ENCODE peak calls at places on chromosome 18, in eight cellular contexts. J is neuronal stem cell, F is HCT116, G is astrocyte, S is pancreas, N is transverse colon, I is fibroblast of lung, V is esophagus squamous epithelium. H is an unnamed sample. For H3K9me3 and H3K4me1, the result is how much of the 10 kb centered on the place peaks cover.

GRCh38 chr18:54388203-54389142 is 30.8 kb downstream of the C18orf54 start:
- DNase-seq in J (no peak), F (peak), G (peak), S (no peak), N (peak), I (peak), V (no peak), H (peak)

GRCh38 chr18:22283397-22283796 is 114.0 kb downstream of the GATA6 start:
- DNase-seq in J (no peak), F (no peak), G (peak), S (no peak), N (no peak), I (peak), V (no peak), H (no peak)

GRCh38 chr18:9001209-9001608 is 101.3 kb upstream of the NDUFV2 start:
- DNase-seq in J (no peak), F (no peak), G (peak), S (no peak), N (no peak), I (peak), V (no peak), H (no peak)

GRCh38 chr18:39571511-39571910 is 2005.9 kb upstream of the CELF4 start:
- DNase-seq in J (no peak), F (no peak), G (no peak), S (no peak), N (no peak), I (peak), V (no peak), H (no peak)

GRCh38 chr18:66971951-66972350 is 368.1 kb upstream of the CDH19 start:
- DNase-seq in J (no peak), F (no peak), G (no peak), S (no peak), N (no peak), I (no peak), V (no peak), H (no peak)

GRCh38 chr18:63741769-63742168 is 33.4 kb upstream of the SERPINB7 start:
- DNase-seq in J (no peak), F (no peak), G (no peak), S (no peak), N (no peak), I (no peak), V (no peak), H (no peak)

GRCh38 chr18:54961016-54961423 is 1.8 kb upstream of the CCDC68 start:
- DNase-seq in J (no peak), F (no peak), G (no peak), S (no peak), N (no peak), I (no peak), V (no peak), H (no peak)

GRCh38 chr18:5456577-5457466 is 87.0 kb downstream of the EPB41L3 start:
- DNase-seq in J (peak), F (no peak), G (peak), S (no peak), N (no peak), I (peak), V (no peak), H (no peak)

GRCh38 chr18:24212939-24213338 is 74.1 kb downstream of the CABYR start:
- DNase-seq in J (no peak), F (peak), G (peak), S (no peak), N (no peak), I (peak), V (no peak), H (no peak)

GRCh38 chr18:23306842-23307241 is 146.2 kb upstream of the RIOK3 start:
- DNase-seq in J (no peak), F (no peak), G (no peak), S (no peak), N (no peak), I (no peak), V (no peak), H (no peak)

GRCh38 chr18:25289040-25289631 is 62.8 kb downstream of the ZNF521 start:
- DNase-seq in J (no peak), F (no peak), G (peak), S (no peak), N (no peak), I (peak), V (no peak), H (no peak)

GRCh38 chr18:76426738-76427305 is 68.2 kb downstream of the ZNF516 start:
- DNase-seq in J (peak), F (peak), G (no peak), S (no peak), N (peak), I (peak), V (no peak), H (peak)

GRCh38 chr18:76494541-76495403 is at the start of gene ZNF516:
- DNase-seq in J (peak), F (no peak), G (peak), S (peak), N (no peak), I (peak), V (no peak), H (no peak)

GRCh38 chr18:58788971-58789797 is 75.5 kb upstream of the ZNF532 start:
- DNase-seq in J (no peak), F (no peak), G (peak), S (no peak), N (no peak), I (peak), V (no peak), H (peak)

GRCh38 chr18:80012714-80013113 is 21.5 kb upstream of the RBFA start:
- DNase-seq in J (no peak), F (no peak), G (no peak), S (no peak), N (no peak), I (no peak), V (no peak), H (no peak)

GRCh38 chr18:512957-513356 is 12.5 kb upstream of the COLEC12 start:
- DNase-seq in J (no peak), F (no peak), G (no peak), S (no peak), N (no peak), I (no peak), V (no peak), H (no peak)

GRCh38 chr18:37673196-37673595 is 107.6 kb upstream of the CELF4 start:
- DNase-seq in J (no peak), F (no peak), G (no peak), S (no peak), N (no peak), I (no peak), V (no peak), H (no peak)

GRCh38 chr18:7677001-7677400 is 109.9 kb downstream of the PTPRM start:
- DNase-seq in J (no peak), F (no peak), G (no peak), S (no peak), N (no peak), I (no peak), V (no peak), H (no peak)

GRCh38 chr18:14769381-14769780 is 21.4 kb downstream of the ANKRD30B start:
- DNase-seq in J (no peak), F (no peak), G (no peak), S (no peak), N (no peak), I (no peak), V (no peak), H (no peak)

GRCh38 chr18:34773961-34774754 is 64.1 kb downstream of the DTNA start:
- DNase-seq in J (no peak), F (no peak), G (peak), S (peak), N (peak), I (peak), V (no peak), H (no peak)

GRCh38 chr18:34837769-34838194 is 127.7 kb downstream of the DTNA start:
- DNase-seq in J (no peak), F (no peak), G (peak), S (no peak), N (no peak), I (peak), V (no peak), H (no peak)

GRCh38 chr18:59822612-59823275 is 77.1 kb upstream of the PMAIP1 start:
- DNase-seq in J (no peak), F (no peak), G (no peak), S (no peak), N (no peak), I (no peak), V (no peak), H (no peak)

GRCh38 chr18:79926306-79926705 is 25.1 kb downstream of the SLC66A2 start:
- DNase-seq in J (no peak), F (no peak), G (no peak), S (peak), N (no peak), I (no peak), V (no peak), H (no peak)

GRCh38 chr18:73908323-73908722 is 239.3 kb downstream of the FBXO15 start:
- DNase-seq in J (peak), F (no peak), G (peak), S (no peak), N (no peak), I (peak), V (no peak), H (no peak)

GRCh38 chr18:35605686-35606417 is 24.3 kb downstream of the GALNT1 start:
- DNase-seq in J (no peak), F (no peak), G (no peak), S (no peak), N (no peak), I (peak), V (no peak), H (no peak)

GRCh38 chr18:70380915-70381896 is 92.4 kb downstream of the SOCS6 start:
- DNase-seq in J (peak), F (no peak), G (peak), S (no peak), N (peak), I (peak), V (no peak), H (peak)

GRCh38 chr18:23822590-23823385 is 133.5 kb downstream of the LAMA3 start:
- DNase-seq in J (no peak), F (no peak), G (peak), S (no peak), N (no peak), I (peak), V (no peak), H (no peak)

GRCh38 chr18:63553117-63553516 is 10.9 kb downstream of the SERPINB12 start:
- DNase-seq in J (no peak), F (peak), G (peak), S (no peak), N (no peak), I (peak), V (no peak), H (no peak)

GRCh38 chr18:76697441-76697901 is 124.9 kb upstream of the ZNF236 start:
- DNase-seq in J (no peak), F (no peak), G (peak), S (no peak), N (peak), I (peak), V (no peak), H (no peak)

GRCh38 chr18:41165625-41166024 is 789.4 kb upstream of the PIK3C3 start:
- DNase-seq in J (no peak), F (no peak), G (peak), S (no peak), N (no peak), I (peak), V (no peak), H (no peak)

GRCh38 chr18:72410399-72410798 is 133.7 kb downstream of the CBLN2 start:
- DNase-seq in J (no peak), F (no peak), G (peak), S (no peak), N (no peak), I (peak), V (no peak), H (no peak)

GRCh38 chr18:72409923-72410322 is 134.2 kb downstream of the CBLN2 start:
- DNase-seq in J (no peak), F (no peak), G (no peak), S (no peak), N (no peak), I (no peak), V (no peak), H (no peak)

DNA sequence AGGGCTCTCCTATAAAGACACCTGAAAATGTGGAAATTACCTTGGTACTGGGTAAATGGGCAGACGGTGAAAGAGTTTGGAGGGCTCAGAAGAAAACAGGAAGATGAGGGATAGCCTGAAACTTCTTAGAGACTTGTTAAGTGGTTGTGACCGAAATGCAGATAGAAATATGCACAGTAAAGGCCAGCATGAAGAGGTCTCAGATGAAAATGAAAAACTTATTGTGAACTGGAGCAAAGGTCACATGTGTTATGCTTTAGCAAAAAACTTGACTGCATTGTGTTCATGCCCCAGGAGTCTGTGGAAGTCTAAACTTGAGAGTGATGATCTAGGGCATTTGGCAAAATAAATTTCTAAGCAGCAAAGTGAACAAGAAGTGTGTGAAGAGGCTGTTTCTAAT is 137.1 kb downstream of the CBLN2 start:
- DNase-seq in J (no peak), F (no peak), G (no peak), S (no peak), N (no peak), I (no peak), V (no peak), H (no peak)
- H3K9me3 ChIP-seq in J (under half), F (under half), G (under half), S (under half), N (under half), I (under half), V (under half), H (under half)

DNA sequence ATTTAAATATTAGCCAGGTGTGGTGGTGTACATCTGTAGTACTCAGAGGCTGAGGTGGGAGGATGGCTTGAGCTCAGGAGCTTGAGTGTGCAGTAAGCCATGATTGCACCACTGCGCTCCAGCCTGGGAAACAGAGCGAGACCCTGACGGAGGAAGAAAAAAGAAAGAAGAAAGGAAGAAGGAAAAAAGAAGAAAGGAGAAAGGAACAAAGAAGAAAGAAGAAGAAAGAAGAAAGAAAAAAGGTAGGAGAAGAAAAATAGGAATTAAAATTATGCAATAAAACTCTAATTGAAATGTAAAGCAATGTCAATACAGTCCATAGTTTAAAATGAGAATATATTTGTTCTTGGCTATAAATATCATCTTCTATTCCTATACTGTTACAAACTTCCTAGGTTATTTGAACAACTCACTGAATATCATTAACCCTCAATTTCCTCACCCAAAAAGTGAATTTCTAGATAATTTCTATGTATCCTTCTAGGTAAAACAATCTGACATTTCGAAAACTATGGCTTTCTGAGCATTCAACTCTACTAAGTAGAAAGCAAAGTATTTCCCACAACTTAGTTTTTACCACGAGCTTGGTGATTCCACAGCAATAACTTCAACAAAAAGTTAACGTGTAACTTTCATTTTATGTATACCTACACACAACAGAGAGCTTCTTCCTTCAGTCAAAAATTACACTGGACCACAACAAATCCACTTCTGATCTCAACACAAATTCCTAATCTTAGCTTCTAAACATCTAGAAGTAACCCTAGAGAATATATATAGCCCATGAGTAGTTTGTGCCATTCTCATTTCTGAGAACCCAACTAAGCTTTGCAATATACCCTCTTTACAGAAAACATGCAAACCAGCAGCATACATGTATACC is 19.7 kb downstream of the LPIN2 start:
- DNase-seq in J (no peak), F (no peak), G (no peak), S (no peak), N (no peak), I (no peak), V (no peak), H (no peak)
- H3K4me1 ChIP-seq in J (under half), F (under half), G (under half), S (under half), N (under half), I (under half), V (under half), H (under half)

GRCh38 chr18:26574958-26575864 is 26.9 kb upstream of the KCTD1 start:
- DNase-seq in J (peak), F (no peak), G (peak), S (peak), N (peak), I (peak), V (no peak), H (peak)
- H3K4me3 ChIP-seq in J (peak), F (peak), G (peak), S (no peak), N (peak), I (peak), V (peak), H (peak)

DNA sequence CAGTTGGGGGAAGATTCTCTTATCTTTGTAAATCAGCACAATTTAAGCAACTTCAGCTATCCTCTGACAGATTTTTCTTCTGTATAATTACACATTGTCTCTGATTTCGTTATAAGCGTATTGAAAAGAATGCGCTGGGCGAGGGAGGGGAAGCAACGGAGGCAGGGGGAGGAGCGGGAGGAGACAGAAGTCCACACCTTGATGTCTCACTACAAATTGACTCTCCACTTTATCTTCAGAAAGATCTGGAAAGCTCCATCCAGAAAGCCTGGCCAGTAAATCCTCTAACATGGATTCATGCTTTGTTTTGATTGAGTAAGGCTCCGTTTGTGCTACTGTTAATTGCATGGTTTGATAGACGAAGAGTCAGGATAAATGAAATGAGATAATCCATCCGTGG is 76.6 kb downstream of the SMIM21 start:
- DNase-seq in J (no peak), F (no peak), G (no peak), S (no peak), N (peak), I (no peak), V (no peak), H (no peak)
- H3K9me3 ChIP-seq in J (under half), F (under half), G (under half), S (under half), N (under half), I (under half), V (under half), H (under half)

DNA sequence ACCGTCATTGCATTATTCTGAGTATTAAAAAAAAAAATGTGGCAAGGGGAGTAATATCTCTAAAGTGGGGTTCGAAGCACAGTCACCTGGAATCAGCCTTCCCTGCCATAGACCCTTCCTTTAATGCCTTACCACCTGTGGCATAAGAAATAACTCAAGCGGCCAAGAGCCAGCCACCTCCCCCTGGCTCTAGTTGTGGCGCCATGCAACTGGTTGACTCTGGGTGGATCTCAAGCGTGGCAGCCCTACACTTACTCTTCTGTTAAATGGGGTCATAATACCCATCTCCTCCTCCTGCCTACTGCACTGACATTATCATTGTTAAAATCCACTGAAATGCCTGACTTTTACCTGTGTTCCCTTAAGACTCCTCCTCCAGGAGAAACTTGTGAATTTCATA is 175.8 kb downstream of the SMAD7 start:
- DNase-seq in J (no peak), F (no peak), G (no peak), S (no peak), N (no peak), I (no peak), V (no peak), H (no peak)
- H3K4me1 ChIP-seq in J (under half), F (under half), G (under half), S (under half), N (under half), I (under half), V (under half), H (under half)

H was measured in Caco-2.